ENCODE peak calls at places on chromosomes 16 and 17, in eight cellular contexts. M is stomach, V is endothelial cell of umbilical vein, L is prostate gland, J is HCT116, N is GM12891, Q is K562, X is HepG2. K is an unnamed sample.

GRCh38 chr17:75059369-75060345 is 12.6 kb downstream of the KCTD2 start:
- DNase-seq in N (no peak), M (no peak), V (peak), Q (peak), L (peak), J (no peak), X (peak), K (no peak)

GRCh38 chr17:81388612-81389367 is 6.5 kb upstream of the BAHCC1 start:
- DNase-seq in J (no peak), N (no peak), X (peak), M (no peak), Q (no peak), V (no peak), L (no peak), K (no peak)

GRCh38 chr16:31071861-31072260 is 2.2 kb downstream of the ZNF668 start:
- DNase-seq in J (no peak), V (peak), L (no peak), Q (no peak), M (no peak), X (no peak), N (no peak), K (no peak)

GRCh38 chr16:30352488-30353401 is 2.4 kb downstream of the CD2BP2 start:
- DNase-seq in X (peak), N (no peak), Q (peak), J (no peak), M (no peak), L (no peak), V (no peak), K (no peak)

GRCh38 chr16:88685156-88686061 is 898 bp downstream of the SNAI3 start:
- DNase-seq in Q (peak), L (no peak), M (no peak), J (no peak), X (no peak), N (no peak), V (no peak), K (no peak)

GRCh38 chr17:6894206-6894528 is 62.6 kb upstream of the TEKT1 start:
- DNase-seq in N (peak), V (peak), L (no peak), J (no peak), Q (no peak), X (no peak), M (no peak), K (no peak)

GRCh38 chr17:70168044-70168978 is 1.0 kb upstream of the KCNJ2 start:
- DNase-seq in N (peak), M (peak), V (peak), Q (peak), X (no peak), J (no peak), L (peak), K (peak)

GRCh38 chr16:53099318-53100130 is 44.7 kb downstream of the CHD9 start:
- DNase-seq in J (peak), X (peak), M (peak), V (peak), Q (peak), L (peak), N (peak), K (peak)

GRCh38 chr17:42422958-42423712 is at the start of gene CAVIN1:
- DNase-seq in M (peak), V (peak), J (peak), X (peak), Q (peak), L (peak), N (peak), K (peak)

GRCh38 chr17:412211-413015 is 59.8 kb upstream of the RPH3AL start:
- DNase-seq in J (peak), N (no peak), L (peak), V (peak), M (peak), Q (peak), X (peak), K (no peak)

GRCh38 chr17:39270923-39271322 is 45.2 kb upstream of the STAC2 start:
- DNase-seq in L (no peak), V (peak), N (peak), X (no peak), M (no peak), Q (no peak), J (peak), K (no peak)

GRCh38 chr17:8243827-8244226 is 4.0 kb downstream of the CTC1 start:
- DNase-seq in M (no peak), V (no peak), J (no peak), X (no peak), Q (no peak), N (no peak), L (no peak), K (no peak)

GRCh38 chr17:32988481-32989101 is 3.1 kb upstream of the SPACA3 start:
- DNase-seq in X (no peak), M (no peak), L (no peak), V (no peak), J (no peak), Q (no peak), N (no peak), K (no peak)

GRCh38 chr17:73293031-73293430 is 18.8 kb downstream of the CDC42EP4 start:
- DNase-seq in Q (no peak), N (no peak), M (peak), V (no peak), J (peak), L (no peak), X (no peak), K (no peak)

GRCh38 chr17:49691677-49692191 is 13.8 kb upstream of the SPOP start:
- DNase-seq in M (no peak), J (no peak), Q (no peak), N (no peak), X (no peak), L (no peak), V (no peak), K (no peak)

GRCh38 chr17:26765860-26766709 is 527.8 kb upstream of the WSB1 start:
- DNase-seq in J (no peak), X (no peak), N (no peak), L (no peak), Q (no peak), V (no peak), M (no peak), K (no peak)

GRCh38 chr17:59331929-59332889 is 754 bp downstream of the YPEL2 start:
- DNase-seq in Q (peak), X (no peak), N (no peak), V (no peak), J (no peak), M (peak), L (peak), K (peak)

GRCh38 chr17:39244016-39244599 is 18.4 kb upstream of the STAC2 start:
- DNase-seq in V (no peak), M (no peak), L (no peak), X (no peak), N (no peak), J (no peak), Q (no peak), K (no peak)

GRCh38 chr17:69012895-69013805 is 47.6 kb downstream of the ABCA9 start:
- DNase-seq in N (no peak), X (no peak), Q (peak), V (peak), J (no peak), L (no peak), M (no peak), K (no peak)

GRCh38 chr16:53912155-53912554 is 208.2 kb downstream of the FTO start:
- DNase-seq in V (no peak), J (no peak), X (no peak), Q (no peak), L (no peak), N (no peak), M (no peak), K (no peak)

GRCh38 chr16:3953728-3954410 is 73.4 kb upstream of the CREBBP start:
- DNase-seq in V (no peak), N (no peak), Q (no peak), L (no peak), X (no peak), M (no peak), J (no peak), K (no peak)

GRCh38 chr17:61532818-61533217 is 58.2 kb downstream of the NACA2 start:
- DNase-seq in V (no peak), X (no peak), N (no peak), M (no peak), L (no peak), Q (no peak), J (no peak), K (no peak)

GRCh38 chr17:12020595-12021590 is at the start of gene MAP2K4:
- DNase-seq in Q (peak), L (peak), N (peak), X (peak), V (peak), J (peak), M (peak), K (peak)
- TF ChIP-seq POLR2A in Q (peak), L (peak), N (peak), X (peak), V (peak), J (peak), M (peak), K (peak)

GRCh38 chr17:78853926-78854394 is 13.3 kb upstream of the USP36 start:
- DNase-seq in L (no peak), N (no peak), J (no peak), V (no peak), M (peak), X (no peak), Q (peak), K (no peak)

GRCh38 chr17:78855561-78856165 is 15.0 kb upstream of the USP36 start:
- DNase-seq in M (no peak), X (no peak), N (no peak), L (no peak), J (no peak), V (no peak), Q (no peak), K (no peak)

GRCh38 chr17:78854508-78854907 is 13.9 kb upstream of the USP36 start:
- DNase-seq in Q (no peak), L (no peak), V (no peak), J (no peak), M (no peak), X (no peak), N (no peak), K (no peak)

GRCh38 chr17:78849026-78849425 is 8.4 kb upstream of the USP36 start:
- DNase-seq in Q (no peak), X (no peak), J (no peak), V (no peak), M (no peak), N (no peak), L (no peak), K (no peak)

GRCh38 chr17:78852709-78853111 is 12.1 kb upstream of the USP36 start:
- DNase-seq in V (no peak), X (peak), Q (peak), L (no peak), N (no peak), J (no peak), M (peak), K (no peak)
- TF ChIP-seq POLR2AphosphoS5 in V (no peak), X (no peak), Q (no peak), L (no peak), N (no peak), J (no peak), M (no peak), K (no peak)

GRCh38 chr17:37359682-37360188 is 16.1 kb upstream of the C17orf78 start:
- DNase-seq in V (no peak), M (no peak), X (no peak), L (no peak), J (no peak), Q (no peak), N (no peak), K (no peak)

GRCh38 chr17:37360632-37361031 is 15.2 kb upstream of the C17orf78 start:
- DNase-seq in V (no peak), X (no peak), N (no peak), Q (no peak), J (no peak), L (no peak), M (no peak), K (no peak)

GRCh38 chr17:37358830-37359681 is 16.7 kb upstream of the C17orf78 start:
- DNase-seq in N (peak), M (peak), L (peak), Q (peak), X (peak), J (peak), V (peak), K (peak)

GRCh38 chr17:37361543-37361942 is 14.2 kb upstream of the C17orf78 start:
- DNase-seq in N (no peak), L (peak), X (no peak), V (no peak), M (no peak), Q (no peak), J (no peak), K (no peak)

GRCh38 chr17:37358098-37358829 is 17.5 kb upstream of the C17orf78 start:
- DNase-seq in Q (peak), M (peak), J (no peak), X (peak), L (peak), N (peak), V (peak), K (peak)
- TF ChIP-seq POLR2A in Q (no peak), M (no peak), J (no peak), X (peak), L (no peak), N (peak), V (peak), K (no peak)

DNA sequence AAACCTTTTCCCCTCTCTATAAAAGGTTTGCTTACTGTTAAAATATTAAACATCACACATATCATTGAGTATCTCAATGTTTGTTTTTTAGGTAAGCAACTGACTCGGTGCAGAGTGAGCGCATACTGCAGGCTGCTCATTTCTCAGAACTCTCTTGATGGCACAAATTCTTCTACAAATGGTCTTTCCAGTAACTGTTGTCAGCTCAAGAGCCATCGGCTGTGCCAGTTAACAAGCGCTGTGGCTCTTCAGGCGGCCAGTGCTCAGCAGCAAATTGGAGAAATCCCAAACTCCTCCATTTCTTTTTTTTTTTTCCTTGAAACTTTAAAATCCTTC is 8.6 kb downstream of the ABCA3 start:
- DNase-seq in V (no peak), Q (no peak), M (no peak), L (no peak), N (no peak), J (no peak), X (no peak), K (no peak)
- TF ChIP-seq POLR2AphosphoS5 in V (no peak), Q (no peak), M (no peak), L (no peak), N (no peak), J (no peak), X (no peak), K (no peak)

GRCh38 chr17:2400877-2401425 is at the start of gene MNT:
- DNase-seq in L (peak), J (peak), X (peak), M (peak), V (peak), N (peak), Q (peak), K (peak)
- TF ChIP-seq POLR2A in L (peak), J (no peak), X (peak), M (peak), V (no peak), N (peak), Q (peak), K (peak)

GRCh38 chr16:86555763-86556130 is 712 bp upstream of the MTHFSD start:
- DNase-seq in V (no peak), J (no peak), N (no peak), L (no peak), M (no peak), X (no peak), Q (no peak), K (no peak)

GRCh38 chr16:86556576-86556975 is 1.5 kb upstream of the MTHFSD start:
- DNase-seq in X (no peak), Q (no peak), L (no peak), J (no peak), M (no peak), V (no peak), N (no peak), K (no peak)

GRCh38 chr16:86554599-86554916 is 477 bp downstream of the MTHFSD start:
- DNase-seq in J (no peak), N (no peak), L (no peak), M (no peak), X (no peak), Q (no peak), V (peak), K (no peak)

GRCh38 chr16:86553356-86553755 is 1.7 kb downstream of the MTHFSD start:
- DNase-seq in X (no peak), Q (no peak), J (no peak), M (no peak), N (no peak), V (no peak), L (no peak), K (no peak)

GRCh38 chr16:86554917-86555762 is at the start of gene MTHFSD:
- DNase-seq in L (peak), V (peak), M (peak), X (peak), J (peak), N (peak), Q (peak), K (peak)
- TF ChIP-seq POLR2AphosphoS5 in L (peak), V (peak), M (peak), X (peak), J (peak), N (peak), Q (peak), K (peak)

K was measured in GM12892.